ENCODE peak calls at places on chromosomes 16 and 17, in five cellular contexts. One of them, this sample, is unnamed. For H3K9me3 and H3K36me3, the result is how much of the 10 kb centered on the place peaks cover.

GRCh38 chr17:58275417-58275816 is 5.3 kb downstream of the MPO start:
- DNase-seq in CD8-positive, alpha-beta T cell: no peak
- DNase-seq in CD4-positive, alpha-beta memory T cell: no peak
- DNase-seq in prostate gland: no peak
- DNase-seq in adrenal gland: no peak
- DNase-seq in this sample: no peak

GRCh38 chr17:38874505-38875419 is 4.9 kb downstream of the LASP1 start:
- DNase-seq in CD8-positive, alpha-beta T cell: no peak
- DNase-seq in CD4-positive, alpha-beta memory T cell: no peak
- DNase-seq in prostate gland: no peak
- DNase-seq in adrenal gland: peak
- DNase-seq in this sample: no peak

GRCh38 chr16:57871457-57871856 is 69.2 kb upstream of the KIFC3 start:
- DNase-seq in CD8-positive, alpha-beta T cell: no peak
- DNase-seq in CD4-positive, alpha-beta memory T cell: no peak
- DNase-seq in prostate gland: no peak
- DNase-seq in adrenal gland: no peak
- DNase-seq in this sample: no peak

GRCh38 chr16:81451753-81452680 is 7.4 kb downstream of the CMIP start:
- DNase-seq in CD8-positive, alpha-beta T cell: no peak
- DNase-seq in CD4-positive, alpha-beta memory T cell: peak
- DNase-seq in prostate gland: no peak
- DNase-seq in adrenal gland: peak
- DNase-seq in this sample: no peak

GRCh38 chr17:57210224-57210553 is 46.1 kb upstream of the MSI2 start:
- DNase-seq in CD8-positive, alpha-beta T cell: no peak
- DNase-seq in CD4-positive, alpha-beta memory T cell: no peak
- DNase-seq in prostate gland: no peak
- DNase-seq in adrenal gland: no peak
- DNase-seq in this sample: no peak

GRCh38 chr17:38632334-38632733 is 26.6 kb upstream of the SRCIN1 start:
- DNase-seq in CD8-positive, alpha-beta T cell: no peak
- DNase-seq in CD4-positive, alpha-beta memory T cell: no peak
- DNase-seq in prostate gland: no peak
- DNase-seq in adrenal gland: no peak
- DNase-seq in this sample: no peak

GRCh38 chr17:44971776-44972483 is 3.8 kb upstream of the C1QL1 start:
- DNase-seq in CD8-positive, alpha-beta T cell: no peak
- DNase-seq in CD4-positive, alpha-beta memory T cell: no peak
- DNase-seq in prostate gland: no peak
- DNase-seq in adrenal gland: no peak
- DNase-seq in this sample: no peak

GRCh38 chr17:61284174-61284573 is 115.5 kb upstream of the TBX2 start:
- DNase-seq in CD8-positive, alpha-beta T cell: no peak
- DNase-seq in CD4-positive, alpha-beta memory T cell: no peak
- DNase-seq in prostate gland: no peak
- DNase-seq in adrenal gland: no peak
- DNase-seq in this sample: no peak

GRCh38 chr16:63473710-63474109 is 1437.5 kb upstream of the CDH8 start:
- DNase-seq in CD8-positive, alpha-beta T cell: no peak
- DNase-seq in CD4-positive, alpha-beta memory T cell: no peak
- DNase-seq in prostate gland: no peak
- DNase-seq in adrenal gland: no peak
- DNase-seq in this sample: no peak

GRCh38 chr17:71765437-71765836 is 355.4 kb upstream of the SOX9 start:
- DNase-seq in CD8-positive, alpha-beta T cell: no peak
- DNase-seq in CD4-positive, alpha-beta memory T cell: no peak
- DNase-seq in prostate gland: no peak
- DNase-seq in adrenal gland: no peak
- DNase-seq in this sample: no peak

GRCh38 chr17:8479431-8479947 is 43.8 kb downstream of the NDEL1 start:
- DNase-seq in CD8-positive, alpha-beta T cell: no peak
- DNase-seq in CD4-positive, alpha-beta memory T cell: no peak
- DNase-seq in prostate gland: no peak
- DNase-seq in adrenal gland: peak
- DNase-seq in this sample: no peak

GRCh38 chr16:63577891-63578290 is 1541.7 kb upstream of the CDH8 start:
- DNase-seq in CD8-positive, alpha-beta T cell: no peak
- DNase-seq in CD4-positive, alpha-beta memory T cell: no peak
- DNase-seq in prostate gland: no peak
- DNase-seq in adrenal gland: no peak
- DNase-seq in this sample: no peak

GRCh38 chr17:62911106-62911505 is 54.9 kb upstream of the TANC2 start:
- DNase-seq in CD8-positive, alpha-beta T cell: no peak
- DNase-seq in CD4-positive, alpha-beta memory T cell: no peak
- DNase-seq in prostate gland: no peak
- DNase-seq in adrenal gland: no peak
- DNase-seq in this sample: peak

GRCh38 chr17:20127660-20128413 is 118.7 kb downstream of the SPECC1 start:
- DNase-seq in CD8-positive, alpha-beta T cell: no peak
- DNase-seq in CD4-positive, alpha-beta memory T cell: no peak
- DNase-seq in prostate gland: no peak
- DNase-seq in adrenal gland: no peak
- DNase-seq in this sample: no peak

GRCh38 chr17:79651751-79652150 is 40.9 kb upstream of the RBFOX3 start:
- DNase-seq in CD8-positive, alpha-beta T cell: no peak
- DNase-seq in CD4-positive, alpha-beta memory T cell: no peak
- DNase-seq in prostate gland: peak
- DNase-seq in adrenal gland: no peak
- DNase-seq in this sample: no peak

GRCh38 chr16:82263456-82264159 is 93.6 kb upstream of the MPHOSPH6 start:
- DNase-seq in CD8-positive, alpha-beta T cell: peak
- DNase-seq in CD4-positive, alpha-beta memory T cell: peak
- DNase-seq in prostate gland: peak
- DNase-seq in adrenal gland: peak
- DNase-seq in this sample: peak

GRCh38 chr17:46872421-46872820 is 21.0 kb downstream of the WNT9B start:
- DNase-seq in CD8-positive, alpha-beta T cell: no peak
- DNase-seq in CD4-positive, alpha-beta memory T cell: no peak
- DNase-seq in prostate gland: no peak
- DNase-seq in adrenal gland: no peak
- DNase-seq in this sample: no peak

DNA sequence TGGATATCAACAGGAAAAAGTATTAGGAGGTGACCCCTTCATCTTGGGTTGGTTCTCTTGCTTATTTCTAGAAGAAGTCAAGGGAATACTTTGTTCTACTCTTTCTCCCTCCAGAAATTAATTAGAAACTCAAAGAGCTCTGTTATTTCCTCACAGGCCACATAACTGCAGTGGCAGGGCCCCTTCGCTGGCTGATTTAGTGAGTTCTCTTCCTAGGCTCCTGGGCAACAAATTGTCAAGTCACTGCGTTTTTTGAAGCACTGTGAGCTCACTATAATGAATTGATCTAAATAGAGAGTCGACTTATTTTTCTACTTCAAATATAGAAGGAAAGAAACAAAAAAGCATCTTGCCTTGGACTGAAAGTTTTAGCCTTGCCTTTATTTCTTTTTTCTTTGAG is 4.8 kb downstream of the SHISA6 start:
- DNase-seq in CD8-positive, alpha-beta T cell: no peak
- DNase-seq in CD4-positive, alpha-beta memory T cell: no peak
- DNase-seq in prostate gland: no peak
- DNase-seq in adrenal gland: no peak
- DNase-seq in this sample: no peak
- H3K9me3 ChIP-seq in CD8-positive, alpha-beta T cell: under half
- H3K9me3 ChIP-seq in CD4-positive, alpha-beta memory T cell: under half
- H3K9me3 ChIP-seq in prostate gland: under half
- H3K9me3 ChIP-seq in adrenal gland: under half
- H3K9me3 ChIP-seq in this sample: under half

GRCh38 chr17:68260051-68260762 is 12.4 kb downstream of the AMZ2 start:
- DNase-seq in CD8-positive, alpha-beta T cell: no peak
- DNase-seq in CD4-positive, alpha-beta memory T cell: no peak
- DNase-seq in prostate gland: no peak
- DNase-seq in adrenal gland: no peak
- DNase-seq in this sample: no peak
- H3K36me3 ChIP-seq in CD8-positive, alpha-beta T cell: under half
- H3K36me3 ChIP-seq in CD4-positive, alpha-beta memory T cell: under half
- H3K36me3 ChIP-seq in prostate gland: under half
- H3K36me3 ChIP-seq in adrenal gland: under half
- H3K36me3 ChIP-seq in this sample: under half

GRCh38 chr16:35182943-35183550 is 1723.6 kb downstream of the TP53TG3F start:
- DNase-seq in CD8-positive, alpha-beta T cell: no peak
- DNase-seq in CD4-positive, alpha-beta memory T cell: no peak
- DNase-seq in prostate gland: no peak
- DNase-seq in adrenal gland: no peak
- DNase-seq in this sample: no peak
- H3K9me3 ChIP-seq in CD8-positive, alpha-beta T cell: under half
- H3K9me3 ChIP-seq in CD4-positive, alpha-beta memory T cell: under half
- H3K9me3 ChIP-seq in prostate gland: under half
- H3K9me3 ChIP-seq in adrenal gland: under half
- H3K9me3 ChIP-seq in this sample: under half

GRCh38 chr16:21963887-21964286 is 10.7 kb downstream of the UQCRC2 start:
- DNase-seq in CD8-positive, alpha-beta T cell: no peak
- DNase-seq in CD4-positive, alpha-beta memory T cell: no peak
- DNase-seq in prostate gland: no peak
- DNase-seq in adrenal gland: no peak
- DNase-seq in this sample: no peak

GRCh38 chr16:21959050-21959449 is 5.9 kb downstream of the UQCRC2 start:
- DNase-seq in CD8-positive, alpha-beta T cell: no peak
- DNase-seq in CD4-positive, alpha-beta memory T cell: no peak
- DNase-seq in prostate gland: no peak
- DNase-seq in adrenal gland: no peak
- DNase-seq in this sample: no peak

GRCh38 chr16:21962475-21962874 is 9.3 kb downstream of the UQCRC2 start:
- DNase-seq in CD8-positive, alpha-beta T cell: no peak
- DNase-seq in CD4-positive, alpha-beta memory T cell: no peak
- DNase-seq in prostate gland: no peak
- DNase-seq in adrenal gland: no peak
- DNase-seq in this sample: no peak

DNA sequence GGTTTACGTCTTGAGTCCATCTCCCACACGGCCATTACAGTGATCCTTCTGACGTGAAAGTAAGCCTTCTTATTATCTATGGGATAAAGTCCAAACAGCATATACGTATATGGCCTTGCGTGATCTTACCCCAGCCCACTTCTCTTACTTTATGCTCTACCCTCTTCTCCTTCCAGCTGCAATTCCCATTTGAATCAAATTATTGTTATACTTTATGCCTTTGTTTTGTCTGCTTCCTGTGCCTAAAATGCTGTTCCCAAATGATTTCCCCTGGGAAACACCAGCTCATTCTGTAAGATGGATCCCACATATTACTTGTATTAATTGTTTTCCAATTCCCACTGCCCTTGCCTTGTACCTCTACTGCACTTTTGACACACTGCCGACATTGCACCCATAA is 11.2 kb downstream of the UQCRC2 start:
- DNase-seq in CD8-positive, alpha-beta T cell: no peak
- DNase-seq in CD4-positive, alpha-beta memory T cell: no peak
- DNase-seq in prostate gland: no peak
- DNase-seq in adrenal gland: no peak
- DNase-seq in this sample: no peak
- H3K36me3 ChIP-seq in CD8-positive, alpha-beta T cell: half or more
- H3K36me3 ChIP-seq in CD4-positive, alpha-beta memory T cell: half or more
- H3K36me3 ChIP-seq in prostate gland: under half
- H3K36me3 ChIP-seq in adrenal gland: half or more
- H3K36me3 ChIP-seq in this sample: half or more